ENCODE peak calls at places on chromosomes 5 and 9, in six cellular contexts. R, B, V, J, U and T are unnamed samples.

GRCh38 chr5:1014781-1015221 is 6.2 kb downstream of the NKD2 start:
- DNase-seq in R (no peak), B (no peak), V (no peak), J (no peak), U (no peak), T (no peak)

GRCh38 chr5:95022967-95023695 is 261.8 kb downstream of the MCTP1 start:
- DNase-seq in R (no peak), B (no peak), V (no peak), J (no peak), U (peak; percentile 66), T (no peak)

GRCh38 chr5:115573133-115573532 is 28.6 kb upstream of the FEM1C start:
- DNase-seq in R (peak; percentile 67), B (no peak), V (no peak), J (no peak), U (no peak), T (no peak)

GRCh38 chr9:107142896-107143603 is 140.0 kb upstream of the RAD23B start:
- DNase-seq in R (no peak), B (no peak), V (no peak), J (no peak), U (no peak), T (no peak)

GRCh38 chr9:124296094-124296493 is 38.3 kb downstream of the NEK6 start:
- DNase-seq in R (no peak), B (no peak), V (no peak), J (no peak), U (no peak), T (no peak)

GRCh38 chr9:90478821-90479220 is 163.8 kb downstream of the DIRAS2 start:
- DNase-seq in R (no peak), B (no peak), V (no peak), J (no peak), U (no peak), T (no peak)

GRCh38 chr9:114697951-114698351 is 16.0 kb upstream of the TEX48 start:
- DNase-seq in R (no peak), B (no peak), V (no peak), J (no peak), U (peak; percentile 16), T (no peak)

GRCh38 chr5:665541-665955 is 27.6 kb downstream of the TPPP start:
- DNase-seq in R (no peak), B (no peak), V (no peak), J (peak; percentile 88), U (no peak), T (no peak)

GRCh38 chr9:110256142-110256391 is 240 bp downstream of the TXN start:
- DNase-seq in R (no peak), B (no peak), V (no peak), J (no peak), U (no peak), T (no peak)

GRCh38 chr5:60540855-60541805 is 158.8 kb downstream of the DEPDC1B start:
- DNase-seq in R (peak; percentile 53), B (no peak), V (peak; percentile 32), J (no peak), U (peak; percentile 90), T (no peak)

GRCh38 chr9:10479172-10479571 is 133.6 kb downstream of the PTPRD start:
- DNase-seq in R (no peak), B (no peak), V (peak; percentile 5), J (no peak), U (no peak), T (no peak)

GRCh38 chr5:145825751-145826180 is 9.4 kb downstream of the PRELID2 start:
- DNase-seq in R (peak; percentile 69), B (no peak), V (peak; percentile 61), J (peak; percentile 41), U (no peak), T (peak; percentile 39)

GRCh38 chr9:7762600-7762999 is 37.0 kb downstream of the DMAC1 start:
- DNase-seq in R (no peak), B (no peak), V (no peak), J (no peak), U (no peak), T (no peak)

GRCh38 chr5:152113401-152113800 is 188.8 kb upstream of the GLRA1 start:
- DNase-seq in R (no peak), B (no peak), V (no peak), J (no peak), U (no peak), T (peak; percentile 21)

GRCh38 chr9:127763918-127764384 is 14.5 kb downstream of the SH2D3C start:
- DNase-seq in R (no peak), B (peak; percentile 85), V (peak; percentile 32), J (peak; percentile 66), U (no peak), T (no peak)

GRCh38 chr9:107906074-107906473 is 416.5 kb upstream of the KLF4 start:
- DNase-seq in R (no peak), B (no peak), V (no peak), J (no peak), U (no peak), T (no peak)

DNA sequence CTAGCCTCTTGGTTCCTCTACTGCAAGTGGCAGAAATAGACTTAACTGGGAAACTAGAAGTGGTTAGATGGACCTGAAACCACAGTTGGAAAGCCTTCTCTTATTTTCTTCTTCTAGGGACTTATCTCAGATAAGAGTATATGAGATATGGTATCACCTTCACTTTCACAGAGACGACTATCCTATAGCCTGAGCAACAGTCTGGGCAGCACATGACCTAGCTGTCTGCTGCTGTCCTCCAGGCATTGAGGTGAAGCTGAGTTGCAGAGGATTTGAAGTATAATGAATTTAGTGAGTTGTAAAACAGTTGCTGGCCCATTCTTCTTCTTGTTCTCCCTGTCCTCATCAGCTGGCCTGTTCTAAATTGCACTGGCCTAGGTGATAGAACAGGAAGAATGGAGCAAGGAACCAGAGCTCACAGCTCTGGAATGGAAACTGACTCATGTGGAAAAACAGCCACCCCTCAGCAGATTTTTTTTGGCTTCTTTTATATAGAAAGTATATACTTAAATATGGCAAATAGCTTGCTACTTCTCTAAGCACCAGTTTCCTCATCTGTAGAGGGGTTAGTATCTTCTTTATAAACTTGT is 27.8 kb downstream of the RECK start:
- DNase-seq in R (peak; percentile 63), B (no peak), V (no peak), J (no peak), U (no peak), T (no peak)
- TF ChIP-seq CEBPB in R (peak; percentile 13), B (no peak), V (no peak), J (no peak), U (no peak), T (no peak)

GRCh38 chr9:87783180-87783579 is 57.3 kb downstream of the CTSL start:
- DNase-seq in R (no peak), B (no peak), V (no peak), J (no peak), U (no peak), T (no peak)
- H4K20me1 ChIP-seq in R (no peaks in the 10 kb centered on the region), B (no peaks in the 10 kb centered on the region), V (no peaks in the 10 kb centered on the region), J (no peaks in the 10 kb centered on the region), U (no peaks in the 10 kb centered on the region), T (no peaks in the 10 kb centered on the region)

GRCh38 chr9:133335924-133336811 is at the start of gene SURF6:
- DNase-seq in R (peak; percentile 81), B (peak; percentile 92), V (peak; percentile 78), J (peak; percentile 93), U (peak; percentile 69), T (peak; percentile 81)
- TF ChIP-seq CEBPB in R (no peak), B (no peak), V (no peak), J (no peak), U (peak; percentile 26), T (no peak)

GRCh38 chr9:16271967-16272366 is 598.5 kb downstream of the BNC2 start:
- DNase-seq in R (no peak), B (no peak), V (no peak), J (no peak), U (no peak), T (no peak)
- H4K20me1 ChIP-seq in R (no peaks in the 10 kb centered on the region), B (no peaks in the 10 kb centered on the region), V (no peaks in the 10 kb centered on the region), J (no peaks in the 10 kb centered on the region), U (no peaks in the 10 kb centered on the region), T (no peaks in the 10 kb centered on the region)

GRCh38 chr9:113436753-113437515 is 26.4 kb downstream of the C9orf43 start:
- DNase-seq in R (peak; percentile 17), B (no peak), V (no peak), J (no peak), U (no peak), T (no peak)
- TF ChIP-seq CEBPB in R (no peak), B (no peak), V (no peak), J (no peak), U (no peak), T (no peak)

DNA sequence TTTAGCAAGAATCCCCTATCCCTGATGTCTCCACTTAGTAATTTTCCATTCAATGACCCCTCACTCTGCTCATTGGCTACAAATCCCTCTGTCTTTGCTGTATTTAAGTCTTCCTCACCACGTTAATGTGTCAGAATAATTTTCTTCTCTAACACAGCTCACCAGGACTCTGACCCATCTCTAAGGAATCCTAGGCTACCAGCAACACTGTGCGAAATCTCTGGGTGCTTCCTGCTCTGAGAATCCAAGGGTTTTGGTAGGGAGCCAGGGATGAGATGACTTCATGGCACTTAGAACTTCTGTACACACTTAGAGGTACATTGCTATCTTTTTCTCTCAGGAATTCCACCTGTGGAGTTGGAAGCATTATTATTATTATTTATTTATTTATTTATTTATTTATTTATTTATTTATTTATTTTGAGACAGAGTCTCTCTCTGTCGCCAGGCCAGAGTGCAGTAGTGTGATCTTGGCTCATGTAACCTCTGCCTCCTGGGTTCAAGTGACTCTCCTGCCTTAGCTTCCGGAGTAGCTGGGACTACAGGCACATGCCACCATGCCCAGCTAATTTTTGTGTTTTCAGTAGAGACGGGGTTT is 53.5 kb downstream of the FOXI1 start:
- DNase-seq in R (peak; percentile 54), B (no peak), V (no peak), J (no peak), U (no peak), T (no peak)
- H4K20me1 ChIP-seq in R (no peaks in the 10 kb centered on the region), B (no peaks in the 10 kb centered on the region), V (no peaks in the 10 kb centered on the region), J (no peaks in the 10 kb centered on the region), U (no peaks in the 10 kb centered on the region), T (no peaks in the 10 kb centered on the region)

GRCh38 chr9:117002686-117003085 is 315.6 kb downstream of the TRIM32 start:
- DNase-seq in R (no peak), B (no peak), V (no peak), J (no peak), U (no peak), T (no peak)

GRCh38 chr9:116992870-116993269 is 305.8 kb downstream of the TRIM32 start:
- DNase-seq in R (peak; percentile 2), B (no peak), V (no peak), J (no peak), U (no peak), T (no peak)

GRCh38 chr9:117000834-117001233 is 313.7 kb downstream of the TRIM32 start:
- DNase-seq in R (no peak), B (no peak), V (no peak), J (no peak), U (no peak), T (no peak)

GRCh38 chr9:117000196-117000723 is 313.2 kb downstream of the TRIM32 start:
- DNase-seq in R (no peak), B (no peak), V (no peak), J (no peak), U (no peak), T (no peak)

GRCh38 chr9:116998305-116998704 is 311.2 kb downstream of the TRIM32 start:
- DNase-seq in R (peak; percentile 37), B (no peak), V (no peak), J (no peak), U (no peak), T (no peak)
- TF ChIP-seq CEBPB in R (no peak), B (no peak), V (no peak), J (no peak), U (no peak), T (no peak)

DNA sequence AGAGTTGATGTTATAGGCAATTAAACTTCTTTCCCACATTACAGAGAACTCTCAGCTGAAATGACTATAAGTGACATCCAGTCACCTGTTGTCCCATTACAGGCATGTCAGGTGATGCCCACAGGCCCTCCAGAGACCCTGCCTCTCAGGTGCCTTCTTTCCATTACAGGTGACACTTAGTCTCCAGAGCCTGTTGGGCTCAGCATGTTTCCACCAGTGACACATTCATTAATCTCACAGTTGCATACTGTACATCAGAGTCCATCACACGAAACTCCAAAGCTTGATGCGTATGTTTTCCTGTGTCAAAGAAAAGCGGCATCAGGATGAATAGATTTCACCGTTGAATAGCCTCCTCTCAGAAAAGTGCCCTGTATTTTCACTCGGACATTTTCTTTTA is 14.6 kb downstream of the PRUNE2 start:
- DNase-seq in R (no peak), B (no peak), V (no peak), J (no peak), U (no peak), T (no peak)
- H4K20me1 ChIP-seq in R (no peaks in the 10 kb centered on the region), B (no peaks in the 10 kb centered on the region), V (no peaks in the 10 kb centered on the region), J (no peaks in the 10 kb centered on the region), U (no peaks in the 10 kb centered on the region), T (no peaks in the 10 kb centered on the region)